ENCODE peak calls at places on chromosomes 16 and 17, in ten cellular contexts. One of them, this sample, is unnamed.

GRCh38 chr16:62035115-62036092 is 834 bp downstream of the CDH8 start:
- DNase-seq in NCI-H774: peak
- DNase-seq in effector memory CD4-positive, alpha-beta T cell: no peak
- DNase-seq in GM19239: no peak
- DNase-seq in endothelial cell: peak
- DNase-seq in RWPE1: no peak
- DNase-seq in Ammon's horn: peak
- DNase-seq in caudate nucleus: no peak
- DNase-seq in glutamatergic neuron: peak
- DNase-seq in transverse colon: no peak
- DNase-seq in this sample: no peak

GRCh38 chr16:24838554-24839266 is 7.1 kb upstream of the SLC5A11 start:
- DNase-seq in RWPE1: no peak
- DNase-seq in Ammon's horn: peak
- DNase-seq in GM19239: no peak
- DNase-seq in glutamatergic neuron: no peak
- DNase-seq in NCI-H774: no peak
- DNase-seq in effector memory CD4-positive, alpha-beta T cell: no peak
- DNase-seq in endothelial cell: no peak
- DNase-seq in caudate nucleus: no peak
- DNase-seq in transverse colon: peak
- DNase-seq in this sample: no peak

GRCh38 chr16:64012166-64012565 is 1109.7 kb downstream of the CDH11 start:
- DNase-seq in transverse colon: no peak
- DNase-seq in Ammon's horn: peak
- DNase-seq in glutamatergic neuron: no peak
- DNase-seq in NCI-H774: no peak
- DNase-seq in RWPE1: no peak
- DNase-seq in endothelial cell: no peak
- DNase-seq in GM19239: no peak
- DNase-seq in effector memory CD4-positive, alpha-beta T cell: no peak
- DNase-seq in caudate nucleus: no peak
- DNase-seq in this sample: no peak

GRCh38 chr16:52529226-52529625 is 17.7 kb downstream of the TOX3 start:
- DNase-seq in NCI-H774: no peak
- DNase-seq in transverse colon: no peak
- DNase-seq in effector memory CD4-positive, alpha-beta T cell: no peak
- DNase-seq in caudate nucleus: no peak
- DNase-seq in GM19239: no peak
- DNase-seq in RWPE1: no peak
- DNase-seq in endothelial cell: no peak
- DNase-seq in Ammon's horn: no peak
- DNase-seq in glutamatergic neuron: no peak
- DNase-seq in this sample: no peak

GRCh38 chr17:64259922-64260321 is 3.1 kb downstream of the TEX2 start:
- DNase-seq in glutamatergic neuron: no peak
- DNase-seq in effector memory CD4-positive, alpha-beta T cell: no peak
- DNase-seq in RWPE1: peak
- DNase-seq in Ammon's horn: no peak
- DNase-seq in endothelial cell: no peak
- DNase-seq in transverse colon: no peak
- DNase-seq in GM19239: no peak
- DNase-seq in caudate nucleus: no peak
- DNase-seq in NCI-H774: no peak
- DNase-seq in this sample: no peak

GRCh38 chr17:77478899-77479298 is 338.1 kb downstream of the SEC14L1 start:
- DNase-seq in NCI-H774: no peak
- DNase-seq in caudate nucleus: no peak
- DNase-seq in effector memory CD4-positive, alpha-beta T cell: no peak
- DNase-seq in RWPE1: no peak
- DNase-seq in glutamatergic neuron: no peak
- DNase-seq in GM19239: no peak
- DNase-seq in Ammon's horn: no peak
- DNase-seq in endothelial cell: no peak
- DNase-seq in transverse colon: no peak
- DNase-seq in this sample: no peak

GRCh38 chr16:75502916-75503605 is 7.8 kb upstream of the CHST6 start:
- DNase-seq in endothelial cell: no peak
- DNase-seq in GM19239: no peak
- DNase-seq in glutamatergic neuron: no peak
- DNase-seq in caudate nucleus: no peak
- DNase-seq in NCI-H774: no peak
- DNase-seq in RWPE1: peak
- DNase-seq in transverse colon: no peak
- DNase-seq in Ammon's horn: no peak
- DNase-seq in effector memory CD4-positive, alpha-beta T cell: no peak
- DNase-seq in this sample: no peak

GRCh38 chr17:47742319-47743181 is 9.5 kb downstream of the TBX21 start:
- DNase-seq in effector memory CD4-positive, alpha-beta T cell: no peak
- DNase-seq in glutamatergic neuron: peak
- DNase-seq in RWPE1: no peak
- DNase-seq in transverse colon: no peak
- DNase-seq in Ammon's horn: no peak
- DNase-seq in GM19239: no peak
- DNase-seq in endothelial cell: peak
- DNase-seq in caudate nucleus: no peak
- DNase-seq in NCI-H774: no peak
- DNase-seq in this sample: no peak

GRCh38 chr17:64736804-64737492 is 74.8 kb upstream of the SMURF2 start:
- DNase-seq in transverse colon: peak
- DNase-seq in NCI-H774: no peak
- DNase-seq in effector memory CD4-positive, alpha-beta T cell: no peak
- DNase-seq in GM19239: no peak
- DNase-seq in RWPE1: no peak
- DNase-seq in Ammon's horn: peak
- DNase-seq in endothelial cell: peak
- DNase-seq in caudate nucleus: no peak
- DNase-seq in glutamatergic neuron: no peak
- DNase-seq in this sample: no peak

GRCh38 chr16:28063611-28064061 is at the start of gene GSG1L:
- DNase-seq in transverse colon: no peak
- DNase-seq in NCI-H774: no peak
- DNase-seq in endothelial cell: peak
- DNase-seq in Ammon's horn: no peak
- DNase-seq in RWPE1: no peak
- DNase-seq in GM19239: no peak
- DNase-seq in effector memory CD4-positive, alpha-beta T cell: no peak
- DNase-seq in caudate nucleus: no peak
- DNase-seq in glutamatergic neuron: peak
- DNase-seq in this sample: no peak

GRCh38 chr17:4950075-4950756 is 703 bp upstream of the ENO3 start:
- DNase-seq in glutamatergic neuron: peak
- DNase-seq in RWPE1: no peak
- DNase-seq in NCI-H774: peak
- DNase-seq in caudate nucleus: no peak
- DNase-seq in GM19239: no peak
- DNase-seq in effector memory CD4-positive, alpha-beta T cell: no peak
- DNase-seq in transverse colon: peak
- DNase-seq in Ammon's horn: no peak
- DNase-seq in endothelial cell: peak
- DNase-seq in this sample: no peak

GRCh38 chr16:85912271-85912974 is 13.5 kb downstream of the IRF8 start:
- DNase-seq in NCI-H774: no peak
- DNase-seq in Ammon's horn: no peak
- DNase-seq in glutamatergic neuron: no peak
- DNase-seq in transverse colon: peak
- DNase-seq in caudate nucleus: no peak
- DNase-seq in endothelial cell: no peak
- DNase-seq in GM19239: no peak
- DNase-seq in effector memory CD4-positive, alpha-beta T cell: no peak
- DNase-seq in RWPE1: no peak
- DNase-seq in this sample: no peak

GRCh38 chr17:42275527-42276358 is 448 bp downstream of the STAT5B start:
- DNase-seq in endothelial cell: no peak
- DNase-seq in caudate nucleus: no peak
- DNase-seq in glutamatergic neuron: no peak
- DNase-seq in transverse colon: peak
- DNase-seq in GM19239: no peak
- DNase-seq in effector memory CD4-positive, alpha-beta T cell: peak
- DNase-seq in Ammon's horn: no peak
- DNase-seq in RWPE1: no peak
- DNase-seq in NCI-H774: no peak
- DNase-seq in this sample: no peak

GRCh38 chr16:4679156-4679853 is 14.1 kb upstream of the NUDT16L1 start:
- DNase-seq in endothelial cell: no peak
- DNase-seq in Ammon's horn: no peak
- DNase-seq in transverse colon: peak
- DNase-seq in effector memory CD4-positive, alpha-beta T cell: no peak
- DNase-seq in GM19239: no peak
- DNase-seq in NCI-H774: no peak
- DNase-seq in glutamatergic neuron: no peak
- DNase-seq in RWPE1: no peak
- DNase-seq in caudate nucleus: no peak
- DNase-seq in this sample: no peak